ENCODE peak calls at places on chromosomes 6 and 20, in nine cellular contexts. K is brain microvascular endothelial cell, C is Peyer's patch, Z is thyroid gland, S is OCI-LY7, T is cardiac muscle cell, Y is kidney, E is heart right ventricle, B is IMR-90. H is an unnamed sample.

GRCh38 chr6:161351855-161352254 is 78.0 kb upstream of the AGPAT4 start:
- DNase-seq in B (no peak), Y (no peak), T (no peak), E (no peak), S (no peak), Z (no peak), C (no peak), K (no peak), H (no peak)

GRCh38 chr6:47722178-47722577 is 23.8 kb downstream of the ADGRF4 start:
- DNase-seq in C (no peak), Y (no peak), E (no peak), K (no peak), T (no peak), B (no peak), S (no peak), Z (no peak), H (peak; percentile 57)

GRCh38 chr20:2697768-2698167 is 5.2 kb downstream of the EBF4 start:
- DNase-seq in E (no peak), T (no peak), Y (no peak), B (no peak), K (no peak), C (peak; percentile 9), S (no peak), Z (no peak), H (no peak)

GRCh38 chr6:32113386-32114352 is 4.5 kb upstream of the TNXB start:
- DNase-seq in C (peak; percentile 77), B (peak; percentile 94), Y (peak; percentile 94), K (peak; percentile 91), T (no peak), Z (peak; percentile 68), S (no peak), E (peak; percentile 85), H (no peak)

GRCh38 chr6:37280162-37280895 is 22.4 kb upstream of the TMEM217 start:
- DNase-seq in S (no peak), Z (no peak), Y (no peak), B (no peak), T (no peak), K (no peak), E (no peak), C (no peak), H (no peak)

GRCh38 chr20:43853918-43854317 is 60.7 kb upstream of the TOX2 start:
- DNase-seq in K (no peak), E (no peak), Y (no peak), B (no peak), T (no peak), Z (no peak), S (no peak), C (no peak), H (no peak)

GRCh38 chr6:149963212-149963461 is 606 bp upstream of the ULBP1 start:
- DNase-seq in Z (no peak), B (peak; percentile 40), Y (no peak), T (no peak), S (peak; percentile 29), C (no peak), E (no peak), K (peak; percentile 35), H (peak; percentile 67)

GRCh38 chr20:50394569-50394968 is 115.6 kb upstream of the PTPN1 start:
- DNase-seq in Z (no peak), S (no peak), C (no peak), E (no peak), T (no peak), B (no peak), K (no peak), Y (no peak), H (no peak)

GRCh38 chr6:24906314-24906713 is 29.4 kb downstream of the RIPOR2 start:
- DNase-seq in E (no peak), S (no peak), T (no peak), Y (no peak), C (no peak), K (no peak), B (no peak), Z (no peak), H (no peak)

GRCh38 chr20:14948416-14948815 is 611.0 kb upstream of the FLRT3 start:
- DNase-seq in E (no peak), Z (peak; percentile 7), B (no peak), K (no peak), C (no peak), S (no peak), T (peak; percentile 14), Y (no peak), H (no peak)

GRCh38 chr20:3755814-3756480 is 11.6 kb downstream of the ADISSP start:
- DNase-seq in E (no peak), B (no peak), T (no peak), Z (no peak), Y (peak; percentile 30), K (no peak), C (no peak), S (no peak), H (no peak)

GRCh38 chr6:38080349-38080748 is 260.8 kb downstream of the ZFAND3 start:
- DNase-seq in Z (no peak), B (peak; percentile 63), C (no peak), K (no peak), E (no peak), S (no peak), T (no peak), Y (no peak), H (no peak)

GRCh38 chr20:37939701-37940151 is 36.8 kb downstream of the VSTM2L start:
- DNase-seq in C (peak; percentile 19), T (no peak), Z (no peak), S (no peak), B (no peak), Y (no peak), K (no peak), E (no peak), H (no peak)

GRCh38 chr6:152263582-152263981 is 373.6 kb downstream of the SYNE1 start:
- DNase-seq in Z (no peak), C (no peak), K (no peak), T (no peak), B (no peak), S (peak; percentile 30), E (no peak), Y (no peak), H (no peak)

GRCh38 chr6:70668499-70668812 is 773 bp downstream of the SMAP1 start:
- DNase-seq in E (no peak), S (no peak), Z (peak; percentile 51), Y (no peak), K (no peak), B (no peak), T (peak; percentile 62), C (no peak), H (peak; percentile 11)

GRCh38 chr6:70666726-70667125 is 957 bp upstream of the SMAP1 start:
- DNase-seq in E (no peak), S (no peak), C (no peak), Y (no peak), T (no peak), B (no peak), K (no peak), Z (no peak), H (no peak)

GRCh38 chr6:70667711-70668498 is at the start of gene SMAP1:
- DNase-seq in K (peak; percentile 69), B (peak; percentile 84), E (peak; percentile 97), S (peak; percentile 93), C (peak; percentile 97), Z (peak; percentile 97), T (peak; percentile 92), Y (peak; percentile 98), H (peak; percentile 93)

GRCh38 chr6:70667256-70667710 is 400 bp upstream of the SMAP1 start:
- DNase-seq in C (no peak), Z (no peak), K (no peak), E (no peak), S (no peak), B (no peak), T (no peak), Y (no peak), H (no peak)

DNA sequence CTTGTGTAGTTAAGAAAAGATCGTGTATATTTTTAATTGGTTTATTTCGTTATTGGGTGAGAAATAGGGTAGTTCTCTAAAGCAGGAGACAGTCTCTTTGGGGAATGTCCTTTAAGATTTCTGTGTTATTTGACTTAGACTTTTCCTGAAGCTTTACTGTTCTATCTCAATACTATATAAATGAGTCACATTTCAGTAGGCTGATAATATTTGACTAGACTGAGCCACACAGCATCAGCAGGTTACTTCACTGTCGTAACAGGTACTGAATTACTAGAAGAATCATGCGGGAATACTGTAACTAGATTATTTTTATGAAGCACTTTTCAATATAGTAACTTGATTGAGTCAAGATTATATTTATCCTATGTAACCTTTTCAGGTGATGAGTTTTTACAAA is 1.4 kb downstream of the SMAP1 start:
- DNase-seq in C (no peak), Z (no peak), K (no peak), Y (no peak), B (peak; percentile 12), T (no peak), E (no peak), S (peak; percentile 8), H (no peak)
- H3K4me3 ChIP-seq in C (peak overlapping the region; percentile 93), Z (no peak overlapping the region), K (no peak overlapping the region), Y (peak overlapping the region; percentile 94), B (no peak overlapping the region), T (peak overlapping the region; percentile 54), E (no peak overlapping the region), S (peak overlapping the region; percentile 91), H (peak overlapping the region; percentile 88)

GRCh38 chr6:166957087-166957804 is 896 bp upstream of the RNASET2 start:
- DNase-seq in Z (peak; percentile 78), B (no peak), S (peak; percentile 59), E (peak; percentile 67), T (no peak), K (no peak), Y (peak; percentile 90), C (peak; percentile 87), H (peak; percentile 18)
- TF ChIP-seq CTCF in Z (no peak), B (no peak), S (peak; percentile 16), E (no peak), T (no peak), K (peak; percentile 20), Y (no peak), C (no peak), H (no peak)

DNA sequence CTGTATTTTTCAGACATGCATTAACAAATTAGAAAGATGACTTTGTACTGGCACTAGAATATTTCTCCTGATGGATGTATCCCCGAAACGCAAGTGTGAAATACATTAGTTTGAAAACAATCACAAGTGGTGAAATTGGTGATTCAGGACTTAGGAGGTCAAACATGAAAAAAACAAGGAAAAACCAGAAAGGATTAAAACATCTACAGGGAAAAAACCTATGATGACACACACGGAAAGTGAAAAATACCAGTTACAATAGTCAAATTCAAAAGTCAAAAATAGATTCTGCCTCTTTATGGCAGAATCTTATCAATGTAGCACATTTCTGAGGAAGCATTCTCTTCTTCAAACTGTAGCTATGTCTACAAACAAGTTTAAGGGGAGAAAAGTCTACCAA is 129.0 kb upstream of the SGK1 start:
- DNase-seq in K (no peak), Z (no peak), E (no peak), S (no peak), Y (no peak), T (no peak), B (peak; percentile 43), C (no peak), H (no peak)
- H3K4me3 ChIP-seq in K (no peak overlapping the region), Z (no peak overlapping the region), E (no peak overlapping the region), S (no peak overlapping the region), Y (no peak overlapping the region), T (no peak overlapping the region), B (no peak overlapping the region), C (no peak overlapping the region), H (no peak overlapping the region)

GRCh38 chr6:137625808-137626207 is 131.6 kb upstream of the OLIG3 start:
- DNase-seq in K (no peak), C (no peak), T (no peak), S (no peak), Y (no peak), E (no peak), Z (no peak), B (no peak), H (no peak)
- TF ChIP-seq CTCF in K (peak; percentile 11), C (no peak), T (no peak), S (peak; percentile 32), Y (no peak), E (no peak), Z (no peak), B (no peak), H (peak; percentile 14)